ENCODE peak calls at places on chromosomes 16 and 17, in eight cellular contexts. R is cardiac fibroblast, L is GM12865, X is dorsolateral prefrontal cortex, A is lung, V is HFF-Myc, P is fibroblast of villous mesenchyme, G is choroid plexus epithelial cell. H is an unnamed sample.
A peak's percentile ranks its signal among the peaks of the same experiment; 100 is the strongest.

GRCh38 chr16:50671644-50672260 is 9.4 kb downstream of the SNX20 start:
- DNase-seq in R (peak; percentile 28), L (peak; percentile 60), X (no peak), A (no peak), V (peak; percentile 14), P (peak; percentile 22), G (peak; percentile 49), H (no peak)

GRCh38 chr16:8936421-8936820 is 27.3 kb downstream of the USP7 start:
- DNase-seq in R (peak; percentile 36), L (peak; percentile 81), X (no peak), A (no peak), V (no peak), P (peak; percentile 42), G (peak; percentile 58), H (no peak)

GRCh38 chr16:85555549-85556455 is 57.3 kb upstream of the GSE1 start:
- DNase-seq in R (peak; percentile 77), L (peak; percentile 74), X (no peak), A (peak; percentile 62), V (no peak), P (peak; percentile 80), G (peak; percentile 26), H (peak; percentile 57)

GRCh38 chr17:40450175-40450574 is 6.9 kb downstream of the IGFBP4 start:
- DNase-seq in R (peak; percentile 65), L (peak; percentile 63), X (no peak), A (no peak), V (no peak), P (peak; percentile 49), G (peak; percentile 67), H (no peak)

GRCh38 chr16:74929636-74930035 is 55.3 kb downstream of the WDR59 start:
- DNase-seq in R (no peak), L (no peak), X (no peak), A (no peak), V (no peak), P (no peak), G (no peak), H (no peak)

GRCh38 chr16:3780570-3780969 is 63.2 kb upstream of the TRAP1 start:
- DNase-seq in R (peak; percentile 27), L (peak; percentile 39), X (no peak), A (no peak), V (no peak), P (no peak), G (peak; percentile 24), H (peak; percentile 10)

GRCh38 chr16:8859913-8860881 is 8.6 kb downstream of the CARHSP1 start:
- DNase-seq in R (peak; percentile 82), L (no peak), X (peak; percentile 35), A (no peak), V (no peak), P (peak; percentile 92), G (peak; percentile 91), H (peak; percentile 71)

GRCh38 chr17:27559996-27560481 is 70.9 kb upstream of the LGALS9 start:
- DNase-seq in R (peak; percentile 98), L (no peak), X (no peak), A (peak; percentile 54), V (peak; percentile 75), P (peak; percentile 93), G (peak; percentile 93), H (peak; percentile 89)

GRCh38 chr16:88846088-88846487 is 10.7 kb downstream of the GALNS start:
- DNase-seq in R (no peak), L (no peak), X (no peak), A (no peak), V (no peak), P (no peak), G (peak; percentile 16), H (no peak)

GRCh38 chr16:85350973-85351372 is 238.7 kb upstream of the CIBAR2 start:
- DNase-seq in R (peak; percentile 97), L (no peak), X (peak; percentile 93), A (peak; percentile 94), V (peak; percentile 87), P (peak; percentile 98), G (peak; percentile 89), H (peak; percentile 97)

GRCh38 chr17:13030459-13031305 is 12.9 kb upstream of the ELAC2 start:
- DNase-seq in R (peak; percentile 65), L (peak; percentile 58), X (no peak), A (peak; percentile 39), V (peak; percentile 79), P (peak; percentile 49), G (peak; percentile 69), H (peak; percentile 64)

GRCh38 chr17:28180449-28180848 is 138.0 kb downstream of the NLK start:
- DNase-seq in R (peak; percentile 34), L (no peak), X (no peak), A (no peak), V (no peak), P (peak; percentile 42), G (peak; percentile 81), H (peak; percentile 56)

GRCh38 chr16:19085679-19086200 is 18.3 kb downstream of the COQ7 start:
- DNase-seq in R (peak; percentile 49), L (no peak), X (no peak), A (no peak), V (no peak), P (peak; percentile 89), G (peak; percentile 53), H (peak; percentile 14)

GRCh38 chr17:56142325-56142724 is 10.9 kb upstream of the ANKFN1 start:
- DNase-seq in R (peak; percentile 26), L (no peak), X (no peak), A (no peak), V (no peak), P (peak; percentile 6), G (peak; percentile 67), H (peak; percentile 98)

GRCh38 chr16:31568577-31569359 is 41.1 kb downstream of the AHSP start:
- DNase-seq in R (peak; percentile 6), L (no peak), X (no peak), A (peak; percentile 44), V (no peak), P (no peak), G (peak; percentile 3), H (peak; percentile 2)

DNA sequence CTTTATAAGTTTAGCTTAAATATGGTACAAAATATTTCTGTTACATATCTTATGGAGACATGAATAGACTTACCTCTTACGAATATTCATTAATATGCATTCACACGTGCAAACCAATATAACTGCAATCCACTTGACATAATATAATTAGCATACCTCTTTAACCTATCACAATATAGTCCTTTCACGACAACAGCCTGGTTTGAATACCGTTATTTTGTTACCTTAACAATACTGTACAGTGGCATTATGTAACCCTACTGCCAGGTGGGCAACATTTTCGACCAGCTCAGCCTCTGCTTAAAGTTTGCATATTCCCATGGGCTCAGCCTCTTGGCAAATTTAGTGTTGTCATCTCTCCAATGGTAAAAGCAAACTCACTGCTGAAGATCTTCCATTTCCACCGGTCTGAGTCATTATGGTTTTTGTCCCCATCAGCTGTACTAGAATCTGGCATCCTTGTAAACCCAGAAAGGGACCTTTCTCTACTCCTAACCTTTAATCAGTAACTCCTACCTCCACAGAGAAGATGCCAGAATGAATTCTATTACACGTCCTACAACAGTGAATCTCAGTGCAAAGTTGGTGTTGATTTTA is 46.0 kb downstream of the ZNF652 start:
- DNase-seq in R (peak; percentile 5), L (peak; percentile 10), X (no peak), A (no peak), V (no peak), P (no peak), G (no peak), H (no peak)
- H3K4me3 ChIP-seq in R (no peak overlapping the region), L (peak overlapping the region; percentile 55), X (peak overlapping the region; percentile 37), A (no peak overlapping the region), V (no peak overlapping the region), P (no peak overlapping the region), G (no peak overlapping the region), H (no peak overlapping the region)

GRCh38 chr16:589658-590159 is at the start of gene RAB40C:
- DNase-seq in R (peak; percentile 99), L (peak; percentile 100), X (peak; percentile 99), A (peak; percentile 99), V (peak; percentile 87), P (peak; percentile 99), G (peak; percentile 99), H (peak; percentile 98)
- TF ChIP-seq CTCF in R (peak; percentile 8), L (no peak), X (no peak), A (peak; percentile 6), V (no peak), P (no peak), G (peak; percentile 23), H (no peak)

GRCh38 chr17:74212262-74212912 is 984 bp upstream of the TTYH2 start:
- DNase-seq in R (no peak), L (peak; percentile 33), X (no peak), A (no peak), V (no peak), P (peak; percentile 19), G (no peak), H (peak; percentile 18)

GRCh38 chr17:74212913-74213791 is at the start of gene TTYH2:
- DNase-seq in R (peak; percentile 92), L (peak; percentile 88), X (peak; percentile 89), A (peak; percentile 87), V (peak; percentile 71), P (peak; percentile 88), G (peak; percentile 90), H (peak; percentile 82)

GRCh38 chr17:74210191-74211140 is 2.9 kb upstream of the TTYH2 start:
- DNase-seq in R (peak; percentile 75), L (peak; percentile 75), X (peak; percentile 76), A (peak; percentile 74), V (no peak), P (peak; percentile 67), G (peak; percentile 75), H (peak; percentile 51)

GRCh38 chr17:74211929-74212261 is 1.5 kb upstream of the TTYH2 start:
- DNase-seq in R (no peak), L (peak; percentile 34), X (no peak), A (no peak), V (no peak), P (no peak), G (peak; percentile 38), H (no peak)

DNA sequence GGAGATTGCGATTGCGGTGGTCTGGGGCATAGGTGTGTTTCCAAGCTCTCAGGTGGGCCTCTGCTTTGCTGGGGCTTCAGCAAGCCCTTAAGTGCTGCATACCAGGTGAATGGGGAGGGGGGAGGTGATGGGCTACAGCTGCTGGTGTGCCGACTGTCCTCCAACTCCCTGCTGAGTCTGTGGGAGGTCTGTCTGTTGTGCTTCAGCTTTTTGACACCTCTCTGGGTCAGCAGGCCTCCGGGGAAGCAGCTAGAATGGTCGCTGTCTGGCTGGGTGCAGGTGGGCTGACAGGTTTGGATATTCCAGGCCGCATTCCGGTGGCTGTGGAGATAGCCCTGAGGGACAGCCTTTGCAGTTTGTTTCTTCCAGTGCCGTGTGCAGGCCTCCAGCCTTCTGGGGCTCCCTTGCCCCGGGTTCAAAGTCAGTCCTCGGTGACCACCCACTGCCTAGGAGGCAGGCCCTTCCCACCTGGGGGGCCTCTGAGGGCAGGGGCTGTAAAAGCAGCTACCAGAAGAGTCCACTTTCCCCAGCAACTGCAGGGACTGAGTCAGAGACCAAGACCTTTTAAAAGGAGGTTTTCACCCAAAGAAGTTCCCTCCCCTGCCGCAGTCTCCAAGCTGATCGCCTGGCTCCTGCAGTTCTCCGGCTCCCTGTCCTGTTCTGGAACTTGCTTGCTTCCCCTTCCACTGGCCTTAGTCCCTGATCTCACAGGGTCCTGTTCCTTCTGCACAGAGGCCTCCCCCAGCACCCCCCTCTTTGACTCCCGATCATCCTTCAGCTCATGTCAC is 2.0 kb upstream of the TTYH2 start:
- DNase-seq in R (no peak), L (peak; percentile 36), X (no peak), A (no peak), V (no peak), P (no peak), G (peak; percentile 40), H (no peak)
- H3K4me3 ChIP-seq in R (peak overlapping the region; percentile 60), L (peak overlapping the region; percentile 57), X (peak overlapping the region; percentile 69), A (no peak overlapping the region), V (peak overlapping the region; percentile 61), P (peak overlapping the region; percentile 77), G (peak overlapping the region; percentile 71), H (peak overlapping the region; percentile 74)

GRCh38 chr17:7034955-7035590 is 742 bp upstream of the SLC16A13 start:
- DNase-seq in R (no peak), L (peak; percentile 64), X (no peak), A (no peak), V (no peak), P (no peak), G (no peak), H (no peak)

GRCh38 chr17:7038025-7038862 is 2.4 kb downstream of the SLC16A13 start:
- DNase-seq in R (no peak), L (no peak), X (no peak), A (no peak), V (no peak), P (no peak), G (no peak), H (no peak)

GRCh38 chr17:7035591-7036368 is at the start of gene SLC16A13:
- DNase-seq in R (peak; percentile 96), L (peak; percentile 99), X (peak; percentile 91), A (peak; percentile 97), V (peak; percentile 82), P (peak; percentile 93), G (peak; percentile 97), H (peak; percentile 92)
- TF ChIP-seq CTCF in R (no peak), L (no peak), X (no peak), A (no peak), V (no peak), P (no peak), G (no peak), H (no peak)